ENCODE peak calls at places on chromosome 22, in nine cellular contexts. One of them, this sample, is unnamed.

GRCh38 chr22:46107089-46107664 is 43.1 kb upstream of the PPARA start:
- DNase-seq in activated gamma-delta T cell treated with Interleukin-2 at 50 U/mL for 16 hours: no peak
- DNase-seq in NCI-H345: peak
- DNase-seq in A549: no peak
- DNase-seq in anterior cingulate cortex: peak
- DNase-seq in renal cortical epithelial cell: no peak
- DNase-seq in stimulated activated CD4-positive, alpha-beta T cell treated with anti-CD3 and anti-CD28 coated beads, Interleukin-4, amount 100 ng/mL, for 24 hours: no peak
- DNase-seq in AG10803: no peak
- DNase-seq in LNCaP clone FGC: no peak
- DNase-seq in this sample: no peak

GRCh38 chr22:37330200-37331033 is 48.1 kb downstream of the CYTH4 start:
- DNase-seq in renal cortical epithelial cell: peak
- DNase-seq in A549: peak
- DNase-seq in anterior cingulate cortex: no peak
- DNase-seq in stimulated activated CD4-positive, alpha-beta T cell treated with anti-CD3 and anti-CD28 coated beads, Interleukin-4, amount 100 ng/mL, for 24 hours: peak
- DNase-seq in LNCaP clone FGC: no peak
- DNase-seq in NCI-H345: peak
- DNase-seq in activated gamma-delta T cell treated with Interleukin-2 at 50 U/mL for 16 hours: no peak
- DNase-seq in AG10803: peak
- DNase-seq in this sample: no peak

GRCh38 chr22:20644071-20644642 is 129.8 kb upstream of the SERPIND1 start:
- DNase-seq in renal cortical epithelial cell: no peak
- DNase-seq in stimulated activated CD4-positive, alpha-beta T cell treated with anti-CD3 and anti-CD28 coated beads, Interleukin-4, amount 100 ng/mL, for 24 hours: no peak
- DNase-seq in AG10803: no peak
- DNase-seq in activated gamma-delta T cell treated with Interleukin-2 at 50 U/mL for 16 hours: no peak
- DNase-seq in NCI-H345: no peak
- DNase-seq in anterior cingulate cortex: no peak
- DNase-seq in LNCaP clone FGC: no peak
- DNase-seq in A549: no peak
- DNase-seq in this sample: no peak

GRCh38 chr22:39215070-39215396 is 29.7 kb downstream of the PDGFB start:
- DNase-seq in A549: no peak
- DNase-seq in renal cortical epithelial cell: no peak
- DNase-seq in activated gamma-delta T cell treated with Interleukin-2 at 50 U/mL for 16 hours: no peak
- DNase-seq in NCI-H345: no peak
- DNase-seq in stimulated activated CD4-positive, alpha-beta T cell treated with anti-CD3 and anti-CD28 coated beads, Interleukin-4, amount 100 ng/mL, for 24 hours: no peak
- DNase-seq in anterior cingulate cortex: no peak
- DNase-seq in AG10803: no peak
- DNase-seq in LNCaP clone FGC: no peak
- DNase-seq in this sample: no peak

GRCh38 chr22:21443057-21443734 is 24.0 kb upstream of the TMEM191C start:
- DNase-seq in activated gamma-delta T cell treated with Interleukin-2 at 50 U/mL for 16 hours: no peak
- DNase-seq in AG10803: no peak
- DNase-seq in A549: no peak
- DNase-seq in anterior cingulate cortex: no peak
- DNase-seq in NCI-H345: no peak
- DNase-seq in LNCaP clone FGC: no peak
- DNase-seq in renal cortical epithelial cell: no peak
- DNase-seq in stimulated activated CD4-positive, alpha-beta T cell treated with anti-CD3 and anti-CD28 coated beads, Interleukin-4, amount 100 ng/mL, for 24 hours: no peak
- DNase-seq in this sample: no peak

GRCh38 chr22:45629469-45630089 is 42.1 kb upstream of the ATXN10 start:
- DNase-seq in anterior cingulate cortex: no peak
- DNase-seq in LNCaP clone FGC: no peak
- DNase-seq in A549: no peak
- DNase-seq in NCI-H345: peak
- DNase-seq in AG10803: no peak
- DNase-seq in renal cortical epithelial cell: no peak
- DNase-seq in activated gamma-delta T cell treated with Interleukin-2 at 50 U/mL for 16 hours: no peak
- DNase-seq in stimulated activated CD4-positive, alpha-beta T cell treated with anti-CD3 and anti-CD28 coated beads, Interleukin-4, amount 100 ng/mL, for 24 hours: no peak
- DNase-seq in this sample: no peak

GRCh38 chr22:39839917-39840510 is 53.5 kb downstream of the ENTHD1 start:
- DNase-seq in renal cortical epithelial cell: no peak
- DNase-seq in stimulated activated CD4-positive, alpha-beta T cell treated with anti-CD3 and anti-CD28 coated beads, Interleukin-4, amount 100 ng/mL, for 24 hours: peak
- DNase-seq in A549: no peak
- DNase-seq in NCI-H345: no peak
- DNase-seq in AG10803: no peak
- DNase-seq in anterior cingulate cortex: no peak
- DNase-seq in activated gamma-delta T cell treated with Interleukin-2 at 50 U/mL for 16 hours: no peak
- DNase-seq in LNCaP clone FGC: no peak
- DNase-seq in this sample: no peak

GRCh38 chr22:36277482-36278291 is 24.8 kb downstream of the APOL1 start:
- DNase-seq in NCI-H345: peak
- DNase-seq in A549: peak
- DNase-seq in AG10803: peak
- DNase-seq in LNCaP clone FGC: no peak
- DNase-seq in stimulated activated CD4-positive, alpha-beta T cell treated with anti-CD3 and anti-CD28 coated beads, Interleukin-4, amount 100 ng/mL, for 24 hours: peak
- DNase-seq in anterior cingulate cortex: no peak
- DNase-seq in activated gamma-delta T cell treated with Interleukin-2 at 50 U/mL for 16 hours: peak
- DNase-seq in renal cortical epithelial cell: peak
- DNase-seq in this sample: no peak

GRCh38 chr22:25874327-25874726 is 132.3 kb downstream of the MYO18B start:
- DNase-seq in A549: no peak
- DNase-seq in AG10803: no peak
- DNase-seq in anterior cingulate cortex: no peak
- DNase-seq in NCI-H345: no peak
- DNase-seq in activated gamma-delta T cell treated with Interleukin-2 at 50 U/mL for 16 hours: no peak
- DNase-seq in renal cortical epithelial cell: no peak
- DNase-seq in stimulated activated CD4-positive, alpha-beta T cell treated with anti-CD3 and anti-CD28 coated beads, Interleukin-4, amount 100 ng/mL, for 24 hours: no peak
- DNase-seq in LNCaP clone FGC: no peak
- DNase-seq in this sample: no peak

GRCh38 chr22:48894064-48894671 is 933.5 kb downstream of the BRD1 start:
- DNase-seq in NCI-H345: no peak
- DNase-seq in renal cortical epithelial cell: no peak
- DNase-seq in A549: no peak
- DNase-seq in LNCaP clone FGC: no peak
- DNase-seq in activated gamma-delta T cell treated with Interleukin-2 at 50 U/mL for 16 hours: no peak
- DNase-seq in stimulated activated CD4-positive, alpha-beta T cell treated with anti-CD3 and anti-CD28 coated beads, Interleukin-4, amount 100 ng/mL, for 24 hours: no peak
- DNase-seq in AG10803: no peak
- DNase-seq in anterior cingulate cortex: no peak
- DNase-seq in this sample: no peak

GRCh38 chr22:35809816-35810215 is 92.1 kb downstream of the APOL5 start:
- DNase-seq in stimulated activated CD4-positive, alpha-beta T cell treated with anti-CD3 and anti-CD28 coated beads, Interleukin-4, amount 100 ng/mL, for 24 hours: no peak
- DNase-seq in activated gamma-delta T cell treated with Interleukin-2 at 50 U/mL for 16 hours: no peak
- DNase-seq in renal cortical epithelial cell: no peak
- DNase-seq in anterior cingulate cortex: no peak
- DNase-seq in LNCaP clone FGC: no peak
- DNase-seq in AG10803: no peak
- DNase-seq in NCI-H345: no peak
- DNase-seq in A549: no peak
- DNase-seq in this sample: no peak

GRCh38 chr22:20014526-20015186 is 2.0 kb downstream of the ARVCF start:
- DNase-seq in A549: no peak
- DNase-seq in LNCaP clone FGC: no peak
- DNase-seq in stimulated activated CD4-positive, alpha-beta T cell treated with anti-CD3 and anti-CD28 coated beads, Interleukin-4, amount 100 ng/mL, for 24 hours: no peak
- DNase-seq in NCI-H345: no peak
- DNase-seq in AG10803: no peak
- DNase-seq in renal cortical epithelial cell: no peak
- DNase-seq in anterior cingulate cortex: no peak
- DNase-seq in activated gamma-delta T cell treated with Interleukin-2 at 50 U/mL for 16 hours: no peak
- DNase-seq in this sample: no peak

GRCh38 chr22:41907436-41908401 is 7.2 kb downstream of the SHISA8 start:
- DNase-seq in NCI-H345: no peak
- DNase-seq in A549: no peak
- DNase-seq in activated gamma-delta T cell treated with Interleukin-2 at 50 U/mL for 16 hours: no peak
- DNase-seq in AG10803: no peak
- DNase-seq in renal cortical epithelial cell: no peak
- DNase-seq in LNCaP clone FGC: no peak
- DNase-seq in stimulated activated CD4-positive, alpha-beta T cell treated with anti-CD3 and anti-CD28 coated beads, Interleukin-4, amount 100 ng/mL, for 24 hours: no peak
- DNase-seq in anterior cingulate cortex: no peak
- DNase-seq in this sample: no peak

GRCh38 chr22:28002181-28002700 is 83.2 kb upstream of the PITPNB start:
- DNase-seq in renal cortical epithelial cell: no peak
- DNase-seq in AG10803: peak
- DNase-seq in NCI-H345: no peak
- DNase-seq in anterior cingulate cortex: no peak
- DNase-seq in stimulated activated CD4-positive, alpha-beta T cell treated with anti-CD3 and anti-CD28 coated beads, Interleukin-4, amount 100 ng/mL, for 24 hours: no peak
- DNase-seq in activated gamma-delta T cell treated with Interleukin-2 at 50 U/mL for 16 hours: no peak
- DNase-seq in LNCaP clone FGC: peak
- DNase-seq in A549: no peak
- DNase-seq in this sample: no peak

GRCh38 chr22:21710156-21710555 is 25.4 kb downstream of the YPEL1 start:
- DNase-seq in anterior cingulate cortex: no peak
- DNase-seq in AG10803: no peak
- DNase-seq in activated gamma-delta T cell treated with Interleukin-2 at 50 U/mL for 16 hours: no peak
- DNase-seq in LNCaP clone FGC: no peak
- DNase-seq in stimulated activated CD4-positive, alpha-beta T cell treated with anti-CD3 and anti-CD28 coated beads, Interleukin-4, amount 100 ng/mL, for 24 hours: no peak
- DNase-seq in A549: no peak
- DNase-seq in NCI-H345: no peak
- DNase-seq in renal cortical epithelial cell: peak
- DNase-seq in this sample: no peak

GRCh38 chr22:20128619-20128901 is 3.0 kb upstream of the ZDHHC8 start:
- DNase-seq in AG10803: no peak
- DNase-seq in renal cortical epithelial cell: no peak
- DNase-seq in stimulated activated CD4-positive, alpha-beta T cell treated with anti-CD3 and anti-CD28 coated beads, Interleukin-4, amount 100 ng/mL, for 24 hours: no peak
- DNase-seq in activated gamma-delta T cell treated with Interleukin-2 at 50 U/mL for 16 hours: no peak
- DNase-seq in LNCaP clone FGC: no peak
- DNase-seq in A549: no peak
- DNase-seq in anterior cingulate cortex: no peak
- DNase-seq in NCI-H345: no peak
- DNase-seq in this sample: no peak

GRCh38 chr22:25174888-25175411 is 24.7 kb upstream of the CRYBB3 start:
- DNase-seq in LNCaP clone FGC: no peak
- DNase-seq in A549: no peak
- DNase-seq in stimulated activated CD4-positive, alpha-beta T cell treated with anti-CD3 and anti-CD28 coated beads, Interleukin-4, amount 100 ng/mL, for 24 hours: no peak
- DNase-seq in activated gamma-delta T cell treated with Interleukin-2 at 50 U/mL for 16 hours: no peak
- DNase-seq in renal cortical epithelial cell: no peak
- DNase-seq in AG10803: no peak
- DNase-seq in anterior cingulate cortex: no peak
- DNase-seq in NCI-H345: no peak
- DNase-seq in this sample: no peak

GRCh38 chr22:20494978-20495860 is at the start of gene KLHL22:
- DNase-seq in A549: no peak
- DNase-seq in anterior cingulate cortex: no peak
- DNase-seq in activated gamma-delta T cell treated with Interleukin-2 at 50 U/mL for 16 hours: peak
- DNase-seq in AG10803: peak
- DNase-seq in NCI-H345: peak
- DNase-seq in stimulated activated CD4-positive, alpha-beta T cell treated with anti-CD3 and anti-CD28 coated beads, Interleukin-4, amount 100 ng/mL, for 24 hours: peak
- DNase-seq in LNCaP clone FGC: no peak
- DNase-seq in renal cortical epithelial cell: no peak
- DNase-seq in this sample: no peak

GRCh38 chr22:26550498-26551033 is 38.3 kb upstream of the TFIP11 start:
- DNase-seq in activated gamma-delta T cell treated with Interleukin-2 at 50 U/mL for 16 hours: no peak
- DNase-seq in A549: no peak
- DNase-seq in anterior cingulate cortex: no peak
- DNase-seq in renal cortical epithelial cell: peak
- DNase-seq in NCI-H345: no peak
- DNase-seq in LNCaP clone FGC: no peak
- DNase-seq in stimulated activated CD4-positive, alpha-beta T cell treated with anti-CD3 and anti-CD28 coated beads, Interleukin-4, amount 100 ng/mL, for 24 hours: no peak
- DNase-seq in AG10803: peak
- DNase-seq in this sample: no peak

GRCh38 chr22:38882972-38883622 is 11.1 kb upstream of the CBX6 start:
- DNase-seq in LNCaP clone FGC: no peak
- DNase-seq in AG10803: peak
- DNase-seq in A549: no peak
- DNase-seq in activated gamma-delta T cell treated with Interleukin-2 at 50 U/mL for 16 hours: no peak
- DNase-seq in stimulated activated CD4-positive, alpha-beta T cell treated with anti-CD3 and anti-CD28 coated beads, Interleukin-4, amount 100 ng/mL, for 24 hours: no peak
- DNase-seq in NCI-H345: no peak
- DNase-seq in anterior cingulate cortex: no peak
- DNase-seq in renal cortical epithelial cell: no peak
- DNase-seq in this sample: no peak

GRCh38 chr22:19824197-19825015 is 30.3 kb downstream of the GNB1L start:
- DNase-seq in renal cortical epithelial cell: no peak
- DNase-seq in LNCaP clone FGC: no peak
- DNase-seq in AG10803: no peak
- DNase-seq in anterior cingulate cortex: no peak
- DNase-seq in A549: no peak
- DNase-seq in stimulated activated CD4-positive, alpha-beta T cell treated with anti-CD3 and anti-CD28 coated beads, Interleukin-4, amount 100 ng/mL, for 24 hours: no peak
- DNase-seq in activated gamma-delta T cell treated with Interleukin-2 at 50 U/mL for 16 hours: no peak
- DNase-seq in NCI-H345: no peak
- DNase-seq in this sample: no peak

GRCh38 chr22:23898006-23898974 is 4.1 kb downstream of the MIF start:
- DNase-seq in activated gamma-delta T cell treated with Interleukin-2 at 50 U/mL for 16 hours: no peak
- DNase-seq in A549: no peak
- DNase-seq in renal cortical epithelial cell: no peak
- DNase-seq in stimulated activated CD4-positive, alpha-beta T cell treated with anti-CD3 and anti-CD28 coated beads, Interleukin-4, amount 100 ng/mL, for 24 hours: no peak
- DNase-seq in LNCaP clone FGC: no peak
- DNase-seq in AG10803: no peak
- DNase-seq in NCI-H345: peak
- DNase-seq in anterior cingulate cortex: no peak
- DNase-seq in this sample: no peak

GRCh38 chr22:17862646-17863181 is 88.4 kb upstream of the BID start:
- DNase-seq in AG10803: no peak
- DNase-seq in anterior cingulate cortex: no peak
- DNase-seq in LNCaP clone FGC: no peak
- DNase-seq in A549: no peak
- DNase-seq in activated gamma-delta T cell treated with Interleukin-2 at 50 U/mL for 16 hours: no peak
- DNase-seq in NCI-H345: no peak
- DNase-seq in stimulated activated CD4-positive, alpha-beta T cell treated with anti-CD3 and anti-CD28 coated beads, Interleukin-4, amount 100 ng/mL, for 24 hours: no peak
- DNase-seq in renal cortical epithelial cell: no peak
- DNase-seq in this sample: no peak

GRCh38 chr22:22865311-22866072 is 22.1 kb upstream of the IGLL5 start:
- DNase-seq in AG10803: no peak
- DNase-seq in NCI-H345: no peak
- DNase-seq in activated gamma-delta T cell treated with Interleukin-2 at 50 U/mL for 16 hours: no peak
- DNase-seq in A549: no peak
- DNase-seq in anterior cingulate cortex: no peak
- DNase-seq in LNCaP clone FGC: no peak
- DNase-seq in renal cortical epithelial cell: no peak
- DNase-seq in stimulated activated CD4-positive, alpha-beta T cell treated with anti-CD3 and anti-CD28 coated beads, Interleukin-4, amount 100 ng/mL, for 24 hours: peak
- DNase-seq in this sample: no peak

GRCh38 chr22:45014658-45015057 is 4.9 kb upstream of the PHF21B start:
- DNase-seq in stimulated activated CD4-positive, alpha-beta T cell treated with anti-CD3 and anti-CD28 coated beads, Interleukin-4, amount 100 ng/mL, for 24 hours: no peak
- DNase-seq in A549: no peak
- DNase-seq in NCI-H345: no peak
- DNase-seq in anterior cingulate cortex: no peak
- DNase-seq in LNCaP clone FGC: no peak
- DNase-seq in AG10803: no peak
- DNase-seq in activated gamma-delta T cell treated with Interleukin-2 at 50 U/mL for 16 hours: no peak
- DNase-seq in renal cortical epithelial cell: no peak
- DNase-seq in this sample: no peak

GRCh38 chr22:49370841-49371301 is 456.8 kb downstream of the BRD1 start:
- DNase-seq in LNCaP clone FGC: no peak
- DNase-seq in AG10803: no peak
- DNase-seq in anterior cingulate cortex: no peak
- DNase-seq in renal cortical epithelial cell: no peak
- DNase-seq in stimulated activated CD4-positive, alpha-beta T cell treated with anti-CD3 and anti-CD28 coated beads, Interleukin-4, amount 100 ng/mL, for 24 hours: no peak
- DNase-seq in activated gamma-delta T cell treated with Interleukin-2 at 50 U/mL for 16 hours: no peak
- DNase-seq in NCI-H345: no peak
- DNase-seq in A549: no peak
- DNase-seq in this sample: no peak

GRCh38 chr22:27318516-27318915 is 483.0 kb downstream of the MN1 start:
- DNase-seq in activated gamma-delta T cell treated with Interleukin-2 at 50 U/mL for 16 hours: no peak
- DNase-seq in renal cortical epithelial cell: peak
- DNase-seq in AG10803: peak
- DNase-seq in A549: no peak
- DNase-seq in NCI-H345: no peak
- DNase-seq in LNCaP clone FGC: no peak
- DNase-seq in stimulated activated CD4-positive, alpha-beta T cell treated with anti-CD3 and anti-CD28 coated beads, Interleukin-4, amount 100 ng/mL, for 24 hours: no peak
- DNase-seq in anterior cingulate cortex: no peak
- DNase-seq in this sample: no peak

GRCh38 chr22:32421484-32421883 is 9.4 kb upstream of the RTCB start:
- DNase-seq in activated gamma-delta T cell treated with Interleukin-2 at 50 U/mL for 16 hours: no peak
- DNase-seq in LNCaP clone FGC: no peak
- DNase-seq in AG10803: no peak
- DNase-seq in A549: no peak
- DNase-seq in anterior cingulate cortex: no peak
- DNase-seq in renal cortical epithelial cell: no peak
- DNase-seq in stimulated activated CD4-positive, alpha-beta T cell treated with anti-CD3 and anti-CD28 coated beads, Interleukin-4, amount 100 ng/mL, for 24 hours: no peak
- DNase-seq in NCI-H345: no peak
- DNase-seq in this sample: no peak

GRCh38 chr22:36286096-36286957 is 33.4 kb downstream of the APOL1 start:
- DNase-seq in activated gamma-delta T cell treated with Interleukin-2 at 50 U/mL for 16 hours: peak
- DNase-seq in NCI-H345: peak
- DNase-seq in renal cortical epithelial cell: peak
- DNase-seq in A549: peak
- DNase-seq in LNCaP clone FGC: no peak
- DNase-seq in AG10803: peak
- DNase-seq in stimulated activated CD4-positive, alpha-beta T cell treated with anti-CD3 and anti-CD28 coated beads, Interleukin-4, amount 100 ng/mL, for 24 hours: peak
- DNase-seq in anterior cingulate cortex: peak
- DNase-seq in this sample: no peak

GRCh38 chr22:19012308-19012990 is 76.4 kb upstream of the PRODH start:
- DNase-seq in LNCaP clone FGC: no peak
- DNase-seq in stimulated activated CD4-positive, alpha-beta T cell treated with anti-CD3 and anti-CD28 coated beads, Interleukin-4, amount 100 ng/mL, for 24 hours: no peak
- DNase-seq in A549: no peak
- DNase-seq in NCI-H345: no peak
- DNase-seq in anterior cingulate cortex: no peak
- DNase-seq in AG10803: no peak
- DNase-seq in activated gamma-delta T cell treated with Interleukin-2 at 50 U/mL for 16 hours: no peak
- DNase-seq in renal cortical epithelial cell: peak
- DNase-seq in this sample: no peak

GRCh38 chr22:49113758-49114157 is 713.9 kb downstream of the BRD1 start:
- DNase-seq in NCI-H345: no peak
- DNase-seq in stimulated activated CD4-positive, alpha-beta T cell treated with anti-CD3 and anti-CD28 coated beads, Interleukin-4, amount 100 ng/mL, for 24 hours: no peak
- DNase-seq in LNCaP clone FGC: no peak
- DNase-seq in A549: no peak
- DNase-seq in AG10803: no peak
- DNase-seq in renal cortical epithelial cell: no peak
- DNase-seq in activated gamma-delta T cell treated with Interleukin-2 at 50 U/mL for 16 hours: no peak
- DNase-seq in anterior cingulate cortex: no peak
- DNase-seq in this sample: no peak